ENCODE peak calls at places on chromosome 22, in six cellular contexts. U, C, W, J, R and A are unnamed samples.

GRCh38 chr22:27913162-27913741 is 5.8 kb downstream of the PITPNB start:
- DNase-seq in U (no peak), C (no peak), W (no peak), J (no peak), R (no peak), A (no peak)

GRCh38 chr22:24592846-24593809 is at the start of gene LRRC75B:
- DNase-seq in U (peak), C (no peak), W (peak), J (no peak), R (peak), A (no peak)

GRCh38 chr22:35352214-35353111 is 28.4 kb upstream of the HMOX1 start:
- DNase-seq in U (peak), C (no peak), W (peak), J (no peak), R (peak), A (no peak)

GRCh38 chr22:47801541-47802245 is 1039.2 kb downstream of the TBC1D22A start:
- DNase-seq in U (no peak), C (no peak), W (no peak), J (no peak), R (no peak), A (no peak)

GRCh38 chr22:28799834-28800307 is 498 bp downstream of the XBP1 start:
- DNase-seq in U (peak), C (peak), W (peak), J (no peak), R (no peak), A (peak)

GRCh38 chr22:30717331-30717921 is 22.8 kb downstream of the OSBP2 start:
- DNase-seq in U (peak), C (no peak), W (no peak), J (no peak), R (no peak), A (no peak)

GRCh38 chr22:50415426-50415825 is 59.4 kb downstream of the SBF1 start:
- DNase-seq in U (no peak), C (no peak), W (no peak), J (no peak), R (no peak), A (no peak)

GRCh38 chr22:29030618-29031235 is 30.9 kb downstream of the C22orf31 start:
- DNase-seq in U (peak), C (no peak), W (peak), J (no peak), R (no peak), A (no peak)

GRCh38 chr22:35437038-35437437 is 37.1 kb downstream of the MCM5 start:
- DNase-seq in U (no peak), C (no peak), W (no peak), J (peak), R (no peak), A (no peak)

GRCh38 chr22:48106715-48107259 is 1344.3 kb downstream of the TBC1D22A start:
- DNase-seq in U (no peak), C (no peak), W (peak), J (no peak), R (no peak), A (no peak)

GRCh38 chr22:36471341-36471821 is 10.1 kb downstream of the TXN2 start:
- DNase-seq in U (peak), C (no peak), W (no peak), J (no peak), R (no peak), A (no peak)

GRCh38 chr22:39954584-39955055 is 5.6 kb upstream of the TMA7B start:
- DNase-seq in U (peak), C (no peak), W (no peak), J (no peak), R (no peak), A (no peak)

GRCh38 chr22:20591660-20592310 is 84.4 kb downstream of the MED15 start:
- DNase-seq in U (peak), C (no peak), W (no peak), J (no peak), R (no peak), A (no peak)

GRCh38 chr22:49354516-49355205 is 473.0 kb downstream of the BRD1 start:
- DNase-seq in U (no peak), C (no peak), W (no peak), J (no peak), R (no peak), A (no peak)

GRCh38 chr22:48721394-48721666 is 1106.3 kb downstream of the BRD1 start:
- DNase-seq in U (no peak), C (no peak), W (no peak), J (no peak), R (no peak), A (no peak)

GRCh38 chr22:19422440-19423301 is 8.9 kb downstream of the HIRA start:
- DNase-seq in U (no peak), C (no peak), W (no peak), J (no peak), R (no peak), A (no peak)